ENCODE peak calls at places on chromosomes 1 and 21, in seven cellular contexts. L is lower leg skin, E is HCT116, Y is heart right ventricle, K is foreskin fibroblast, F is AG10803, B is choroid plexus epithelial cell. T is an unnamed sample.

GRCh38 chr1:33610391-33610790 is 137.9 kb downstream of the ZSCAN20 start:
- DNase-seq in L (no peak), E (no peak), Y (no peak), K (no peak), F (no peak), B (no peak), T (no peak)

GRCh38 chr1:31216016-31216415 is 23.7 kb downstream of the NKAIN1 start:
- DNase-seq in L (no peak), E (no peak), Y (peak), K (peak), F (peak), B (peak), T (no peak)

GRCh38 chr21:43278766-43279577 is 110.2 kb downstream of the CRYAA start:
- DNase-seq in L (no peak), E (no peak), Y (no peak), K (no peak), F (no peak), B (no peak), T (no peak)

GRCh38 chr1:243234978-243235657 is 20.0 kb downstream of the CEP170 start:
- DNase-seq in L (no peak), E (no peak), Y (no peak), K (no peak), F (peak), B (peak), T (no peak)

GRCh38 chr1:119771016-119771415 is 2.3 kb upstream of the HMGCS2 start:
- DNase-seq in L (no peak), E (no peak), Y (no peak), K (no peak), F (no peak), B (peak), T (no peak)

GRCh38 chr1:108843390-108844188 is 13.3 kb downstream of the AKNAD1 start:
- DNase-seq in L (no peak), E (no peak), Y (no peak), K (no peak), F (no peak), B (no peak), T (no peak)

GRCh38 chr1:223844962-223845809 is 561 bp downstream of the TP53BP2 start:
- DNase-seq in L (peak), E (no peak), Y (peak), K (peak), F (peak), B (peak), T (no peak)

GRCh38 chr1:1315435-1315901 is 7.1 kb downstream of the PUSL1 start:
- DNase-seq in L (no peak), E (no peak), Y (no peak), K (no peak), F (no peak), B (no peak), T (no peak)

GRCh38 chr21:15430023-15430422 is 299.8 kb upstream of the USP25 start:
- DNase-seq in L (no peak), E (no peak), Y (no peak), K (no peak), F (no peak), B (no peak), T (no peak)

GRCh38 chr21:43210454-43211084 is 41.8 kb downstream of the CRYAA start:
- DNase-seq in L (no peak), E (no peak), Y (no peak), K (no peak), F (no peak), B (no peak), T (no peak)

GRCh38 chr1:78275906-78276690 is 214.7 kb upstream of the PTGFR start:
- DNase-seq in L (no peak), E (no peak), Y (no peak), K (no peak), F (peak), B (peak), T (no peak)

GRCh38 chr1:85326851-85327250 is 50.4 kb upstream of the BCL10 start:
- DNase-seq in L (no peak), E (no peak), Y (no peak), K (no peak), F (no peak), B (no peak), T (no peak)

GRCh38 chr1:30527511-30528140 is 195.8 kb downstream of the MATN1 start:
- DNase-seq in L (peak), E (no peak), Y (peak), K (no peak), F (no peak), B (no peak), T (no peak)

GRCh38 chr1:41358152-41358937 is 2.9 kb upstream of the FOXO6 start:
- DNase-seq in L (peak), E (no peak), Y (peak), K (no peak), F (no peak), B (no peak), T (no peak)

GRCh38 chr1:151165281-151165737 is 393 bp downstream of the LYSMD1 start:
- DNase-seq in L (peak), E (no peak), Y (peak), K (peak), F (peak), B (peak), T (no peak)

GRCh38 chr1:24640288-24640687 is 2.8 kb upstream of the SRRM1 start:
- DNase-seq in L (no peak), E (no peak), Y (no peak), K (no peak), F (no peak), B (peak), T (no peak)

GRCh38 chr1:198809247-198809646 is 170.4 kb downstream of the PTPRC start:
- DNase-seq in L (no peak), E (no peak), Y (no peak), K (peak), F (peak), B (peak), T (no peak)

GRCh38 chr1:62198069-62198780 is 3.6 kb downstream of the L1TD1 start:
- DNase-seq in L (no peak), E (no peak), Y (no peak), K (no peak), F (no peak), B (no peak), T (no peak)

GRCh38 chr21:39314155-39315027 is 959 bp upstream of the BRWD1 start:
- DNase-seq in L (peak), E (no peak), Y (peak), K (peak), F (peak), B (peak), T (no peak)

GRCh38 chr1:22139066-22139594 is 3.8 kb downstream of the WNT4 start:
- DNase-seq in L (no peak), E (no peak), Y (no peak), K (no peak), F (no peak), B (no peak), T (no peak)

GRCh38 chr1:32876341-32877210 is 5.9 kb upstream of the FNDC5 start:
- DNase-seq in L (peak), E (peak), Y (no peak), K (no peak), F (peak), B (peak), T (no peak)

GRCh38 chr1:178282949-178283367 is 189.1 kb downstream of the RASAL2 start:
- DNase-seq in L (no peak), E (peak), Y (no peak), K (peak), F (peak), B (peak), T (peak)

GRCh38 chr1:215421772-215422171 is 145.3 kb upstream of the KCTD3 start:
- DNase-seq in L (no peak), E (no peak), Y (no peak), K (no peak), F (peak), B (no peak), T (no peak)

GRCh38 chr1:114431026-114431425 is 80.0 kb downstream of the TRIM33 start:
- DNase-seq in L (no peak), E (no peak), Y (peak), K (no peak), F (no peak), B (no peak), T (no peak)

GRCh38 chr1:227134686-227135314 is 183.5 kb downstream of the CDC42BPA start:
- DNase-seq in L (no peak), E (no peak), Y (no peak), K (no peak), F (no peak), B (peak), T (no peak)

GRCh38 chr1:219296916-219297315 is 123.2 kb downstream of the LYPLAL1 start:
- DNase-seq in L (no peak), E (no peak), Y (no peak), K (no peak), F (no peak), B (peak), T (no peak)

GRCh38 chr1:109975718-109976117 is 8.8 kb upstream of the AHCYL1 start:
- DNase-seq in L (no peak), E (no peak), Y (no peak), K (peak), F (peak), B (peak), T (peak)

GRCh38 chr1:98468111-98468717 is 193.3 kb upstream of the SNX7 start:
- DNase-seq in L (no peak), E (peak), Y (no peak), K (peak), F (peak), B (peak), T (peak)

GRCh38 chr1:28812669-28813468 is 899 bp downstream of the OPRD1 start:
- DNase-seq in L (no peak), E (no peak), Y (no peak), K (no peak), F (no peak), B (no peak), T (no peak)

GRCh38 chr21:38229260-38229877 is 27.4 kb upstream of the KCNJ15 start:
- DNase-seq in L (no peak), E (no peak), Y (no peak), K (no peak), F (no peak), B (peak), T (no peak)

GRCh38 chr1:58848818-58849411 is 65.1 kb upstream of the JUN start:
- DNase-seq in L (peak), E (peak), Y (peak), K (peak), F (peak), B (peak), T (peak)

GRCh38 chr1:23194119-23194984 is 22.9 kb downstream of the HTR1D start:
- DNase-seq in L (no peak), E (no peak), Y (no peak), K (peak), F (peak), B (peak), T (peak)

GRCh38 chr1:89994231-89994804 is 592 bp upstream of the ZNF326 start:
- DNase-seq in L (no peak), E (no peak), Y (peak), K (no peak), F (no peak), B (no peak), T (no peak)

GRCh38 chr1:2233997-2234761 is 6.1 kb downstream of the SKI start:
- DNase-seq in L (peak), E (no peak), Y (no peak), K (peak), F (peak), B (peak), T (no peak)

GRCh38 chr1:205827623-205828022 is 14.6 kb upstream of the SLC41A1 start:
- DNase-seq in L (no peak), E (no peak), Y (no peak), K (no peak), F (no peak), B (no peak), T (no peak)
- H3K4me3 ChIP-seq in L (no peak), E (no peak), Y (no peak), K (no peak), F (no peak), B (no peak), T (no peak)

GRCh38 chr1:54487571-54488050 is 60.4 kb upstream of the ACOT11 start:
- DNase-seq in L (peak), E (no peak), Y (peak), K (no peak), F (no peak), B (no peak), T (no peak)

GRCh38 chr1:54486864-54487263 is 61.2 kb upstream of the ACOT11 start:
- DNase-seq in L (no peak), E (no peak), Y (no peak), K (no peak), F (no peak), B (no peak), T (no peak)

GRCh38 chr1:54489627-54490240 is 58.3 kb upstream of the ACOT11 start:
- DNase-seq in L (no peak), E (no peak), Y (no peak), K (no peak), F (no peak), B (no peak), T (no peak)

GRCh38 chr1:54488831-54489626 is 59.0 kb upstream of the ACOT11 start:
- DNase-seq in L (peak), E (peak), Y (peak), K (peak), F (peak), B (peak), T (no peak)

DNA sequence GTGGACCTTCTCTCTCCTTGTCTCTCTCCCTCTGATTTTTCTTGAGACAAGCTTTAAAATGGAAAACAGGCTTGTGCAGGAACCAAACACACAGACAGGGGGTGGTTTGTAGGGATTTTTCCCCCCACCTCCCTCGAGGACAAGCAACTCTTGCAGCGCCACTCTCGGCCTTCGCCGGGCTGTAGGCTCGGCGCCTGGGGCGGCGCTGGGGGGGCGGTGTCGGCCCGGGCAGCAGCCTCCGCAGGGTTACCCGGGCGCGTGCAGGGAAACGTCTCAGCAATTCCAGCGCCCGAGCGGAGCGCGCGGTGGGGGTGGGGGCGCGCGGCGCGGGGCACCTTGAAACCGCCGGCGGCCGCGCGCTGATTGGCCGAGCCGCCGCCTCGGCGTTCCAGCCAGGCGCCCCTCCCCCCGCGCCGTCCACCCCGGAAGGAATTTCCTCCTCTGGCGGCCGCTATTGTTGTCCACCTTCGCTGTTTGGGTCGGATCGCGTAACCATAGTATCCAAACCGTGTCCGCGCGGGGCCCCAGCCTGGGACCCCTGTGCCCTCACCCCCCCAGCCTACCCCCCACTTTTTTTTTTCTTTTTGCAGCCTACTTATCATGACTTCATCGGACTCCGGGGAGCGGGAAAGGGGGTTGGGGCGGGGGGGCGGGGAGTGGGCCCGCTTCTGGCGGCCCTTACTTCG is 59.8 kb upstream of the ACOT11 start:
- DNase-seq in L (peak), E (peak), Y (peak), K (peak), F (peak), B (peak), T (no peak)
- TF ChIP-seq CTCF in L (no peak), E (no peak), Y (peak), K (no peak), F (peak), B (no peak), T (peak)

GRCh38 chr1:38046333-38046883 is at the start of gene POU3F1:
- DNase-seq in L (no peak), E (no peak), Y (no peak), K (no peak), F (no peak), B (no peak), T (no peak)

GRCh38 chr1:38046884-38047602 is 450 bp upstream of the POU3F1 start:
- DNase-seq in L (peak), E (peak), Y (peak), K (peak), F (peak), B (peak), T (no peak)

GRCh38 chr1:38050397-38051141 is 4.0 kb upstream of the POU3F1 start:
- DNase-seq in L (no peak), E (no peak), Y (no peak), K (no peak), F (no peak), B (no peak), T (no peak)

GRCh38 chr1:38045431-38046332 is 911 bp downstream of the POU3F1 start:
- DNase-seq in L (no peak), E (no peak), Y (no peak), K (no peak), F (no peak), B (peak), T (no peak)

DNA sequence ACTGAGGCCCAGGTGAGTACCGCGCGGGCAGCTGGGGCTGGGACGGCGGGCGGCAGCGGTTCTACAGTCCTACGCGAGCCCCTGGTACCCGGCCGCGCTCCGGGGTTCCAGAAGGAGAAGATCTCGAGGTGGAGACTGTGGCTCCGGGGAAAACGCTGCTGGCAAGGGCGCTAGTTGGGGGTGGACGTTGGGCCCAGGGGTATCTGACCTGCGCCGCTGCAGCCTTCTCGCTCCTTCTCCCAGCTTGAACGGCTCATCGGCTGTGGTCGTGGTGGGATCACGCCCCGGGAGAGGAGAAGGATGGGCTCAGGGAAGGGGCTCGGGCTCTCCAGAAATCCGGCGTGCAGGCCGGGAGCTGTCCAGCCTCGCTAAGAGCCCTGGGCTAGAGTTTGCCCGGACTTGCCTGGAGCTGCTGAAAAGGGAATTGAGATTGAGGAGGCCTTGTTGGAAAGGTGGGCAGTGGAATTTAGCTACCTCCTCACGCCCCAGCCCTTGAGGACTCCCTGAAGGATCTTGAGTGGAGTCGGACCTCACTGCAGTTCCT is 1.1 kb upstream of the POU3F1 start:
- DNase-seq in L (no peak), E (no peak), Y (no peak), K (no peak), F (peak), B (no peak), T (no peak)
- H3K4me3 ChIP-seq in L (peak), E (no peak), Y (peak), K (peak), F (peak), B (peak), T (peak)

DNA sequence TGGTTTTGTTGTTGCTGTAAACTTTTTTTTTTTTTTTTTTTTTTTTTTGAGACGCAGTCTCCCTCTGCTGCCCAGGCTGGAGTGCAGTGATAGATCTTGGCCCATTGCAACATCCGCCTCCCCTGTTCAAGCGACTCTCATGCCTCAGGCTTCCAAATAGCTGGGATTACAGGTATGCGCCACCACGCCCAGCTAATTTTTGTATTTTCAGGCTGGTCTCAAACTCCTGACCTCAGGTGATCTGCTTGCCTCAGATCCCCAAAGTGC is 78.9 kb upstream of the SLC45A1 start:
- DNase-seq in L (no peak), E (peak), Y (no peak), K (peak), F (peak), B (peak), T (no peak)
- TF ChIP-seq CTCF in L (no peak), E (peak), Y (peak), K (peak), F (peak), B (peak), T (peak)

GRCh38 chr1:26096471-26096870 is 15.2 kb upstream of the PDIK1L start:
- DNase-seq in L (no peak), E (no peak), Y (no peak), K (no peak), F (no peak), B (no peak), T (no peak)
- H3K4me3 ChIP-seq in L (no peak), E (no peak), Y (no peak), K (no peak), F (no peak), B (no peak), T (no peak)

GRCh38 chr1:246988316-246988715 is 19.5 kb downstream of the ZNF695 start:
- DNase-seq in L (no peak), E (no peak), Y (no peak), K (no peak), F (no peak), B (no peak), T (no peak)

GRCh38 chr1:246989901-246990300 is 18.0 kb downstream of the ZNF695 start:
- DNase-seq in L (no peak), E (no peak), Y (no peak), K (no peak), F (no peak), B (no peak), T (no peak)

GRCh38 chr1:246987083-246987690 is 20.7 kb downstream of the ZNF695 start:
- DNase-seq in L (no peak), E (no peak), Y (no peak), K (no peak), F (no peak), B (peak), T (no peak)
- TF ChIP-seq CTCF in L (no peak), E (no peak), Y (no peak), K (no peak), F (no peak), B (no peak), T (no peak)

GRCh38 chr1:8182034-8182761 is 135.7 kb upstream of the SLC45A1 start:
- DNase-seq in L (no peak), E (peak), Y (no peak), K (peak), F (peak), B (peak), T (no peak)
- H3K4me3 ChIP-seq in L (no peak), E (no peak), Y (no peak), K (no peak), F (no peak), B (no peak), T (no peak)

GRCh38 chr1:168365719-168366474 is 85.2 kb downstream of the TBX19 start:
- DNase-seq in L (no peak), E (no peak), Y (no peak), K (no peak), F (no peak), B (peak), T (no peak)
- TF ChIP-seq CTCF in L (no peak), E (peak), Y (no peak), K (no peak), F (no peak), B (peak), T (no peak)

GRCh38 chr1:51342591-51343206 is 12.3 kb upstream of the TTC39A start:
- DNase-seq in L (peak), E (no peak), Y (no peak), K (no peak), F (no peak), B (no peak), T (no peak)
- H3K4me3 ChIP-seq in L (no peak), E (no peak), Y (no peak), K (no peak), F (no peak), B (no peak), T (no peak)

T was measured in AG04449.